ENCODE peak calls at places on chromosomes 11 and 22, in five cellular contexts. U is HepG2, B is A549, H is K562, N is GM12878. O is an unnamed sample.

GRCh38 chr11:104238916-104239315 is 75.0 kb upstream of the PDGFD start:
- DNase-seq in N (no peak), H (no peak), B (no peak), U (no peak), O (no peak)

GRCh38 chr11:73950869-73951710 is at the start of gene DNAJB13:
- DNase-seq in U (peak), H (peak), B (peak), N (peak), O (peak)

GRCh38 chr11:12043959-12044772 is 35.7 kb upstream of the DKK3 start:
- DNase-seq in H (peak), U (peak), N (no peak), B (peak), O (peak)

GRCh38 chr11:132202621-132203020 is 832.2 kb downstream of the NTM start:
- DNase-seq in U (no peak), B (no peak), H (no peak), N (no peak), O (no peak)

GRCh38 chr11:31437742-31438435 is 68.2 kb downstream of the DNAJC24 start:
- DNase-seq in B (no peak), N (no peak), H (no peak), U (no peak), O (no peak)

GRCh38 chr11:126738632-126739031 is 261.9 kb downstream of the KIRREL3 start:
- DNase-seq in H (no peak), U (no peak), N (no peak), B (no peak), O (no peak)

GRCh38 chr11:2818503-2818902 is 67.1 kb downstream of the CDKN1C start:
- DNase-seq in B (no peak), U (no peak), H (no peak), N (no peak), O (no peak)

GRCh38 chr11:120651396-120651795 is 139.8 kb downstream of the GRIK4 start:
- DNase-seq in H (no peak), B (no peak), N (no peak), U (no peak), O (no peak)

GRCh38 chr11:57585301-57585700 is 12.2 kb upstream of the SERPING1 start:
- DNase-seq in H (no peak), B (no peak), N (no peak), U (no peak), O (no peak)

GRCh38 chr11:30254307-30255298 is 23.8 kb downstream of the FSHB start:
- DNase-seq in N (no peak), B (no peak), U (no peak), H (no peak), O (no peak)

GRCh38 chr11:623999-624704 is 603 bp downstream of the CDHR5 start:
- DNase-seq in B (peak), U (no peak), H (no peak), N (no peak), O (no peak)

GRCh38 chr11:11567862-11568650 is 53.7 kb downstream of the GALNT18 start:
- DNase-seq in N (peak), B (no peak), U (no peak), H (no peak), O (no peak)

GRCh38 chr22:22745225-22746060 is 101.0 kb downstream of the GGTLC2 start:
- DNase-seq in N (no peak), H (peak), B (peak), U (peak), O (peak)

GRCh38 chr11:125170001-125170405 is 5.5 kb downstream of the PKNOX2 start:
- DNase-seq in U (no peak), B (no peak), H (no peak), N (no peak), O (peak)

GRCh38 chr11:16226245-16226644 is 130.1 kb downstream of the SOX6 start:
- DNase-seq in U (peak), H (no peak), N (no peak), B (peak), O (no peak)

GRCh38 chr22:31107206-31108118 is at the start of gene SELENOM:
- DNase-seq in N (peak), U (peak), H (peak), B (peak), O (peak)

GRCh38 chr11:47152953-47153950 is 23.4 kb downstream of the ARFGAP2 start:
- DNase-seq in H (peak), B (peak), U (peak), N (peak), O (peak)

GRCh38 chr11:61738776-61739175 is 13.7 kb upstream of the MYRF start:
- DNase-seq in N (no peak), B (no peak), U (no peak), H (no peak), O (no peak)

GRCh38 chr11:71444811-71445210 is 3.4 kb downstream of the DHCR7 start:
- DNase-seq in B (no peak), N (no peak), H (no peak), U (no peak), O (no peak)

GRCh38 chr11:47254381-47254780 is 3.4 kb upstream of the NR1H3 start:
- DNase-seq in B (no peak), N (no peak), H (no peak), U (no peak), O (no peak)

GRCh38 chr22:35589071-35589735 is 27.9 kb downstream of the MB start:
- DNase-seq in H (no peak), N (no peak), B (peak), U (no peak), O (no peak)
- TF ChIP-seq CTCF in H (no peak), N (no peak), B (no peak), U (no peak), O (no peak)

GRCh38 chr22:50641696-50642607 is 14.0 kb upstream of the ARSA start:
- DNase-seq in N (no peak), B (no peak), U (peak), H (peak), O (peak)
- TF ChIP-seq JUNB in N (no peak), B (no peak), U (no peak), H (no peak), O (no peak)

GRCh38 chr11:92311616-92312449 is 87.2 kb downstream of the FAT3 start:
- DNase-seq in U (no peak), N (no peak), H (no peak), B (no peak), O (peak)
- TF ChIP-seq CTCF in U (no peak), N (no peak), H (no peak), B (no peak), O (peak)

GRCh38 chr11:92504534-92504933 is 279.9 kb downstream of the FAT3 start:
- DNase-seq in N (no peak), U (no peak), H (no peak), B (no peak), O (no peak)

GRCh38 chr11:92501346-92501745 is 276.7 kb downstream of the FAT3 start:
- DNase-seq in H (no peak), B (no peak), N (no peak), U (no peak), O (no peak)

GRCh38 chr11:92510591-92510990 is 286.0 kb downstream of the FAT3 start:
- DNase-seq in B (no peak), U (no peak), H (no peak), N (no peak), O (no peak)

GRCh38 chr11:92504004-92504403 is 279.4 kb downstream of the FAT3 start:
- DNase-seq in U (no peak), H (no peak), B (no peak), N (no peak), O (no peak)

DNA sequence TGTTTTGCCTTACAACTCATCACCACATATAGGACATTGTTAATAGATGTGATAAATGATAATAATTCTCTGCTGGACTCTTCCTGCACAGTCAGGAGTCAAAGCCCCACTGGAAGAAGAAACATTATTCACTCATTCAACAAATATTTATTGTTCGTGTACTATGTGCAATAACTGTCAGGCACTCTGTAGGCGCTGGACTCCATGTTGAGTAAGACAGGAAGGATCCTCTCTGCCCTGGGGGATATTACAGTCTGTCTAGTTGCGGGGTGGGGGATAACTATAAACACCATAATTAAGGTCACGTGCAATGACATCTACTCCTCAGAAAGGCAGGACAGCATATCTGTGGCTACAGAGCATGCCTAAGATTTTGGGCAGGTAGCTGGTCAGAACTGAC is 281.1 kb downstream of the FAT3 start:
- DNase-seq in U (no peak), N (no peak), B (no peak), H (no peak), O (no peak)
- TF ChIP-seq JUNB in U (no peak), N (no peak), B (no peak), H (no peak), O (no peak)

GRCh38 chr22:40593460-40594273 is 42.9 kb downstream of the MRTFA start:
- DNase-seq in N (peak), H (no peak), U (peak), B (no peak), O (no peak)
- TF ChIP-seq CTCF in N (no peak), H (no peak), U (no peak), B (no peak), O (no peak)

DNA sequence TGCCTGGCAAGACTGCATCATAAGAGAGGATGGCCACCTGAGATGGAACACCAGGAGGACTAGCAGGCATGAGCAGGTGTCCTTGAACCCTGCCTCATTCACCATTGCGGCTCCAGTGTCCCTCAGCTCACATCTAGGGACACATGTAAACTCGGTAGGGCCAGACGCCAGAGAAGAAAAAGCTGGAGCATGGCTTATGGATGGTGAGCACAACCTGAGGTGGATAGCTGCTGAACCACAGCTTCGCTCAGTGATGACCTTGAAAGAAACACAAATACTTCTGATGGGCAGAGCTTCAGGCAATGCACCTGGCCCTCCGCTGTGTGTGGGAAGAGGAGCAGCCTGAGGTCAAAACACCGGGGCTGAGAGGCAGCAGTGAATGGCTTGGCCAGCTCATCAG is 89.4 kb downstream of the MYEOV start:
- DNase-seq in B (no peak), N (no peak), U (no peak), H (no peak), O (no peak)
- TF ChIP-seq JUNB in B (no peak), N (no peak), U (no peak), H (no peak), O (no peak)

GRCh38 chr11:65967329-65967934 is 5.9 kb downstream of the SART1 start:
- DNase-seq in N (no peak), B (no peak), H (no peak), U (no peak), O (no peak)

GRCh38 chr11:65972116-65972515 is 10.6 kb downstream of the SART1 start:
- DNase-seq in B (no peak), U (no peak), N (no peak), H (no peak), O (no peak)

GRCh38 chr11:65965986-65966762 is 4.6 kb downstream of the SART1 start:
- DNase-seq in N (no peak), B (no peak), H (no peak), U (no peak), O (no peak)

GRCh38 chr11:65964906-65965305 is 3.4 kb downstream of the SART1 start:
- DNase-seq in H (no peak), U (no peak), N (no peak), B (no peak), O (no peak)

GRCh38 chr11:65968600-65969482 is 7.3 kb downstream of the SART1 start:
- DNase-seq in N (no peak), H (no peak), B (no peak), U (no peak), O (no peak)
- TF ChIP-seq CTCF in N (no peak), H (no peak), B (no peak), U (no peak), O (no peak)

O was measured in GM23338.